ENCODE peak calls at places on chromosomes 7 and 10, in eight cellular contexts. N is stomach, M is ascending aorta, I is fibroblast of lung, T is HepG2, Q is Panc1, D is GM23248, S is tibial artery. C is an unnamed sample. For H3K9me3 and H3K36me3, the result is how much of the 10 kb centered on the place peaks cover.

GRCh38 chr10:78640981-78641646 is 427.7 kb upstream of the ZMIZ1 start:
- DNase-seq in N (no peak), M (no peak), I (peak), T (no peak), Q (no peak), D (peak), S (no peak), C (no peak)

GRCh38 chr7:28573059-28573553 is 160.8 kb downstream of the CREB5 start:
- DNase-seq in N (peak), M (no peak), I (peak), T (peak), Q (no peak), D (peak), S (no peak), C (no peak)

GRCh38 chr7:13987395-13987794 is 2.1 kb downstream of the ETV1 start:
- DNase-seq in N (no peak), M (no peak), I (peak), T (no peak), Q (no peak), D (peak), S (no peak), C (no peak)

GRCh38 chr7:74223711-74224510 is 14.1 kb downstream of the LAT2 start:
- DNase-seq in N (no peak), M (no peak), I (no peak), T (no peak), Q (no peak), D (no peak), S (no peak), C (no peak)

GRCh38 chr10:120433176-120433575 is 23.9 kb upstream of the PLPP4 start:
- DNase-seq in N (no peak), M (no peak), I (no peak), T (no peak), Q (no peak), D (no peak), S (no peak), C (no peak)

GRCh38 chr7:117777335-117778150 is 95.7 kb downstream of the CTTNBP2 start:
- DNase-seq in N (no peak), M (no peak), I (peak), T (no peak), Q (no peak), D (no peak), S (no peak), C (no peak)

GRCh38 chr10:102595914-102596313 is 48.4 kb upstream of the TRIM8 start:
- DNase-seq in N (no peak), M (no peak), I (no peak), T (no peak), Q (no peak), D (no peak), S (no peak), C (no peak)

GRCh38 chr10:71266918-71267442 is 52.1 kb upstream of the SLC29A3 start:
- DNase-seq in N (no peak), M (no peak), I (no peak), T (no peak), Q (no peak), D (peak), S (no peak), C (no peak)

GRCh38 chr7:141390339-141390738 is 160.9 kb upstream of the AGK start:
- DNase-seq in N (no peak), M (no peak), I (no peak), T (no peak), Q (no peak), D (no peak), S (no peak), C (no peak)

GRCh38 chr10:51800725-51801455 is 101.5 kb upstream of the CSTF2T start:
- DNase-seq in N (no peak), M (peak), I (no peak), T (no peak), Q (no peak), D (peak), S (no peak), C (no peak)

GRCh38 chr10:132065491-132066105 is at the start of gene JAKMIP3:
- DNase-seq in N (peak), M (no peak), I (peak), T (peak), Q (peak), D (peak), S (peak), C (peak)

DNA sequence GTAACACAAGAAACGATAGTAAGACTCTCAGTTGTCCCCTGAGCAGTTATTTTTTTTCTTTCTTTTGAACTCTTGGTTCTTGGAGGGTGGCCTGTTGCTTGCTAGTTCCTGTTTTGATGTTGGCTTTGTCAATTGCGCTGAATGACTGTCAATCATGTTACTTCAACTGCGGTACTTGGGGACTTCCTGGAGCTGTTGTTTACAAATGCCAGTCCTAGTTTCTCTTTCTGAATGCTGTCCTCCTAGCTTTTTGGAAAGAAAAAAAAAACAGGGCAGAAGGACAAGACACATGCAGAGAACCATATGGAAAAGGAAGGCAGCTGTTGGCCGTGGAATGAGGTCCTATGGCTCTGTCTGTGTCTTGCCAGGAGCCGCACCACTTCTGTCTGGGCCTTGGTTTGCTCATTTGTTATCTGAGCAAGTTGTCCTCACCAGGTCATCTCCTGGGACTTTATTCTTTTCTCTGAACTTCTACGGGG is 7.0 kb upstream of the PDCD4 start:
- DNase-seq in N (no peak), M (no peak), I (no peak), T (no peak), Q (no peak), D (peak), S (no peak), C (no peak)
- H3K4me3 ChIP-seq in N (no peak), M (peak), I (no peak), T (peak), Q (no peak), D (peak), S (no peak), C (no peak)

DNA sequence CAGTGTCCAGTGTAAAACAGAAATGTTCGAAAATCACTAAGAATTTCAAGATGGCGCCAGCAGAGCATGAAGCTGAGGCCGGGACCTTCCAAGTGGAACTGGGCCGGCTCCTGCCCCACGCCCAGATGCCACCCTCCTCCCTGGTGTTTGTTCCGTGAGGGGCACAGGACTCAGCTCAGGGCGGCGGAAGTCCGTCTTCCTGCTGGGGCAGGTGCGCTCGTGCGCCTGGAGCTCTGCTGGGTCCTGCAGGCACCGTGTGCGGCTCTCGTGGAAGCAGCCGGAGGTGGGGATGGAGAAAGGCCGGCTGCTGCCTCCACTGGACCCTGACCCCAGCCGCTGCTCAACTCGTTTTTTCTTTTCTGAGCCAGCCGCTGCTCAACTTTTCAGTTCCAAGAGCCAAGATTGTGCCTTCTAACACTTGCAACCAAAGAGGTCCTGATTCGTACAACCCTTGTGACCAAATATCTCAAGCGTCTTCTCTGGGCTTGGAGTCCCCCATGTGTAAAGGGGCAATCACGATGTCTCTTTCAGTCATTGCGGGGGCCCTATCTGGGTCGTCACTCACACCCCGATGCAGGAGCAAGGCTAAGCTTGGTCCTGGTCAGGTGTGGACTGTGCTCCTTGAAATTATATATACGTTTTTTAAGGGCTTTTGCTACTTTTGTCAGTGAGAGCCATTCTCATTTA is 334.4 kb downstream of the ADARB2 start:
- DNase-seq in N (peak), M (peak), I (no peak), T (no peak), Q (no peak), D (no peak), S (peak), C (no peak)
- H3K9me3 ChIP-seq in N (under half), M (under half), I (under half), T (under half), Q (under half), D (under half), S (under half), C (under half)

GRCh38 chr7:107960306-107960705 is 42.7 kb downstream of the LAMB1 start:
- DNase-seq in N (no peak), M (peak), I (no peak), T (no peak), Q (no peak), D (no peak), S (no peak), C (no peak)

GRCh38 chr7:107959527-107959898 is 43.4 kb downstream of the LAMB1 start:
- DNase-seq in N (no peak), M (peak), I (no peak), T (no peak), Q (no peak), D (no peak), S (no peak), C (no peak)

GRCh38 chr7:107961399-107961798 is 41.6 kb downstream of the LAMB1 start:
- DNase-seq in N (no peak), M (peak), I (no peak), T (no peak), Q (no peak), D (no peak), S (no peak), C (no peak)

GRCh38 chr7:107955394-107955793 is 47.6 kb downstream of the LAMB1 start:
- DNase-seq in N (no peak), M (peak), I (no peak), T (no peak), Q (no peak), D (no peak), S (no peak), C (no peak)

DNA sequence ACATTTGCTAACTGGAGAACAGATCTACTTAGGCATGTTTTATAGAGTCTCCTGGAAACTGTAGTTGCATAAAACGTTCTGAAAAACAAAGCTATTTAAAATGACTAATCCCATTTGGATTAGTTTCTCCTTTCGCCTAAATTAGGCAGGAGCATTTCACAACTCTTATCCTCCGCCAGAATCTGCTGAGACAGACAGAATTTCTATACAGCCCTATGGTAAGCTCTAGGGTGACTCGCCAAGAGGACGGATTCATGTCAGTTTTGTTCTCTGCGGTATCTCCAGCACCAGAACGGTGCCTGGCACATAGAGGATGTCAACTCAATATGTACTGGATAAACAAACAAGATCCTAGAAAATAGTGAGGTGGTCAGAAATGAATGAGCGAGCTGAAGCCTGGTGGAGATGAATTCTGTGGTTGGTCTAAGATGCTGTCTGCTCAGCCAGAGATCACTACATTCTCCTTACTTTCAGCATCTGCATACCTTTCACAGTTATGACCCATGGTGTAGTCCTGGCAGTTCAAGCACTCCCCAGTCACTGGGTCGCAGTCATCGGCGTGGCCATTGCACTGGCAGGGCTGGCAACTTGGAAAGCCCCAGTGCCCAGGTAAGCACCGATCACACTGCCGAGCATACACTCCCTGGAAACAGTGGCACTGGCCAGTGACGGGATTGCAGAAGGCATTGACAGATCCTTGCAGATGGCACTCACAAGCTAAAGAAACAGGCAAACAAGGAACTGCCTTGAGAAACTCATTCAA is 44.0 kb downstream of the LAMB1 start:
- DNase-seq in N (no peak), M (peak), I (peak), T (no peak), Q (no peak), D (peak), S (no peak), C (no peak)
- H3K36me3 ChIP-seq in N (half or more), M (under half), I (under half), T (under half), Q (under half), D (half or more), S (under half), C (under half)

GRCh38 chr10:6580279-6581029 is 378 bp upstream of the PRKCQ start:
- DNase-seq in N (peak), M (no peak), I (peak), T (peak), Q (no peak), D (peak), S (no peak), C (peak)
- H3K4me3 ChIP-seq in N (peak), M (peak), I (peak), T (peak), Q (peak), D (peak), S (peak), C (peak)

GRCh38 chr7:157670490-157671357 is 333.9 kb downstream of the DNAJB6 start:
- DNase-seq in N (no peak), M (no peak), I (peak), T (no peak), Q (no peak), D (no peak), S (peak), C (no peak)
- H3K9me3 ChIP-seq in N (under half), M (under half), I (under half), T (under half), Q (under half), D (under half), S (under half), C (under half)

GRCh38 chr7:23254051-23254681 is 7.6 kb downstream of the GPNMB start:
- DNase-seq in N (no peak), M (no peak), I (peak), T (no peak), Q (no peak), D (no peak), S (no peak), C (no peak)
- H3K36me3 ChIP-seq in N (under half), M (under half), I (under half), T (under half), Q (under half), D (under half), S (half or more), C (under half)

DNA sequence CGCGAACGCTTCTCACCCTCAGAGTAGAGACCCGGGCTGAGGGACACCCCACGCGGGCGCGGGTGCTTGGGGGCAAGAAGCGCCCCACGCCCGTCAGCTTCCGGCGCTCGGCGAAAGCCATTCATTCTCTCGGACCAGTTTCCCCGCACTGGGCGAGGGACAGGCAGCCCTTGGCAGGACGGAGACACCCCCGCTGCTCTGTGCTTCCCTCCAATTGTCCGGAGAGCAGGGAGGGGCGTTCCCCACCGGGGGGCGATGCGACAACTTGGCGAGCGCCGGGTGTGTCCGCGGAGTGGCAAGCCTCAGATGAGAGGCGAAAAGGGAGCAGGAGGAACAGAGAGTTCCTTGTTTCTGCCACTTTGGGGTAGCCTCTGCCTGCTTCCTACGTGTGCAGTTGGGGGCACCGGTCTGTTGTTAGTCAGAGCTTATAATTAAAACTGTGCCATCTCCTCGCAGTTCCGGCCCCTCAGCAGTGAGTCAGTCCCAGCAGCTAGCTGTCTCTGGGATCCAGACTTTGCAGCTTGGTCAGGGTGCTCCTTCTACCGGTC is 1.7 kb downstream of the GPR158 start:
- DNase-seq in N (no peak), M (no peak), I (peak), T (no peak), Q (no peak), D (peak), S (no peak), C (peak)
- H3K4me3 ChIP-seq in N (peak), M (no peak), I (no peak), T (no peak), Q (peak), D (no peak), S (no peak), C (no peak)